ENCODE peak calls at places on chromosomes 16 and 17, in seven cellular contexts. P, G, A, F, T, U and N are unnamed samples.

GRCh38 chr17:49146620-49147306 is 14.2 kb downstream of the B4GALNT2 start:
- DNase-seq in P (no peak), G (peak; percentile 99), A (peak; percentile 90), F (no peak), T (no peak), U (no peak), N (no peak)

GRCh38 chr17:78226752-78227454 is 4.5 kb upstream of the TMEM235 start:
- DNase-seq in P (no peak), G (no peak), A (peak; percentile 65), F (no peak), T (no peak), U (no peak), N (no peak)

GRCh38 chr16:65867276-65867990 is 499.1 kb upstream of the CDH5 start:
- DNase-seq in P (no peak), G (no peak), A (no peak), F (no peak), T (no peak), U (no peak), N (no peak)

GRCh38 chr17:81516439-81516838 is 3.8 kb upstream of the ACTG1 start:
- DNase-seq in P (peak; percentile 17), G (no peak), A (no peak), F (no peak), T (peak; percentile 28), U (no peak), N (no peak)

GRCh38 chr16:12971216-12971615 is 69.8 kb downstream of the SHISA9 start:
- DNase-seq in P (peak; percentile 15), G (peak; percentile 1), A (no peak), F (no peak), T (no peak), U (no peak), N (no peak)

GRCh38 chr16:87571868-87572244 is 30.5 kb upstream of the JPH3 start:
- DNase-seq in P (no peak), G (no peak), A (no peak), F (no peak), T (no peak), U (no peak), N (no peak)

GRCh38 chr17:8986295-8986694 is 20.8 kb upstream of the PIK3R5 start:
- DNase-seq in P (no peak), G (no peak), A (no peak), F (no peak), T (no peak), U (no peak), N (no peak)

GRCh38 chr17:80219013-80219776 is 938 bp downstream of the SGSH start:
- DNase-seq in P (peak; percentile 78), G (peak; percentile 71), A (peak; percentile 55), F (peak; percentile 75), T (no peak), U (peak; percentile 19), N (peak; percentile 89)

GRCh38 chr17:50139950-50140885 is 10.3 kb upstream of the SAMD14 start:
- DNase-seq in P (peak; percentile 76), G (peak; percentile 72), A (peak; percentile 78), F (peak; percentile 76), T (peak; percentile 64), U (peak; percentile 87), N (peak; percentile 88)

GRCh38 chr17:59372138-59372751 is 40.8 kb downstream of the YPEL2 start:
- DNase-seq in P (peak; percentile 50), G (peak; percentile 41), A (peak; percentile 93), F (no peak), T (peak; percentile 30), U (no peak), N (no peak)

GRCh38 chr16:8751481-8752311 is 45.7 kb downstream of the TMEM186 start:
- DNase-seq in P (peak; percentile 32), G (peak; percentile 25), A (peak; percentile 13), F (no peak), T (no peak), U (no peak), N (no peak)

GRCh38 chr17:76537288-76537577 is 276 bp downstream of the CYGB start:
- DNase-seq in P (peak; percentile 56), G (no peak), A (no peak), F (no peak), T (no peak), U (no peak), N (no peak)

GRCh38 chr17:61395983-61396585 is 3.6 kb upstream of the TBX2 start:
- DNase-seq in P (no peak), G (no peak), A (no peak), F (no peak), T (no peak), U (no peak), N (no peak)

GRCh38 chr16:89402962-89403361 is 87.4 kb downstream of the ANKRD11 start:
- DNase-seq in P (no peak), G (no peak), A (no peak), F (peak; percentile 36), T (no peak), U (no peak), N (no peak)

GRCh38 chr16:1678500-1679098 is 520 bp downstream of the JPT2 start:
- DNase-seq in P (peak; percentile 49), G (peak; percentile 18), A (peak; percentile 36), F (peak; percentile 50), T (no peak), U (peak; percentile 34), N (no peak)

GRCh38 chr17:78903101-78903779 is at the start of gene CEP295NL:
- DNase-seq in P (peak; percentile 66), G (no peak), A (no peak), F (no peak), T (no peak), U (no peak), N (no peak)

GRCh38 chr17:16872836-16873653 is 98.9 kb downstream of the TNFRSF13B start:
- DNase-seq in P (peak; percentile 26), G (no peak), A (no peak), F (peak; percentile 24), T (no peak), U (peak; percentile 58), N (peak; percentile 73)

GRCh38 chr16:24833352-24833751 is 12.4 kb upstream of the SLC5A11 start:
- DNase-seq in P (no peak), G (no peak), A (no peak), F (no peak), T (no peak), U (no peak), N (no peak)
- TF ChIP-seq CTCF in P (no peak), G (no peak), A (no peak), F (no peak), T (no peak), U (no peak), N (no peak)

DNA sequence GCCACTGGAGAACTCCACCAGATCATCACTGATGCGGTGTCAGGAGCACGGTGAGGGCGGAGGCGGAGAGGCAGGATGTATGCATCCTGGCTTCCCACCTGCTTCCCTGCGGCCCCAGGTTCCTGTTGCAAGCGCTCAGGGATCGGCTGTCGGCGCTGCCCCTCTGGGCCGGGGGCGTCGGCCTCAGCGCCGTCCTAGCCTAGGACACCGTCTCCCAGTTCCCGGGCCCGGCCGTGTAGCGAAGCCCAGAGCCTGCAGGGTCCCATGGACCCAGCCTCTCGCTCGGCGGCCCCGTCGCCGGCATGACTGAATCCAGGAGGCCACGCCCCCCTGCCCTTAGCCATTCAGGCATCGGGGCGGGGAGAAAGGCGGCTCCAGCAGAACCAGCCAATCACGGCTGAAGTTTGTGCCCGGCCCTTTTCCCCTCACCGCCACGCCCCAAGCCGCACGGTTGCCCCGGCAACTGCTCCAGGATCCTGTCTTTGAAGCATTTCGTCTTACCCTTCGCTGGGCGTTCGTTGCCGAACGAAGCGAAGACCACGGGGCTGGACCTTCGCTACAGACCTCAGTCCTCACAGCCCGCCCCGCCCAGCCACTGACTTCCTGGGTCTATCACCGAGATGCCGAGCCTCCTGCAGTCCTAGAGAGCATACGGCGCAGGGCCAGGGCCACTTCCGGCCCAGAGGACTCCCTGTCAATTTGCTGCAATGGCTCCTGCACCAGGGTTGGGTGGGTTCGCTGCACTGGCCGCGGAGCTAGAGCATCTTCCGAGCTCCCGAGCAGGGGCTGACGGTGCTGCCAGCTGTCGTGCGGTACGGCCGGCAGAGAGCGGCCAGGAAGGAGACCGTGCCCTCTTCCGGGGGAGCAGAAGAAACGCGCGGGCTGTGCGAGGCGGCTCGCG is 10.6 kb upstream of the ZNF213 start:
- DNase-seq in P (peak; percentile 97), G (peak; percentile 93), A (peak; percentile 95), F (peak; percentile 93), T (peak; percentile 93), U (peak; percentile 98), N (peak; percentile 96)
- TF ChIP-seq CTCF in P (peak; percentile 25), G (peak; percentile 41), A (no peak), F (no peak), T (peak; percentile 31), U (no peak), N (peak; percentile 12)

GRCh38 chr16:6363891-6364607 is 968.6 kb upstream of the RBFOX1 start:
- DNase-seq in P (no peak), G (no peak), A (no peak), F (no peak), T (no peak), U (no peak), N (no peak)

GRCh38 chr16:6356881-6357280 is 975.8 kb upstream of the RBFOX1 start:
- DNase-seq in P (no peak), G (no peak), A (no peak), F (no peak), T (no peak), U (no peak), N (no peak)

GRCh38 chr16:6362321-6362720 is 970.3 kb upstream of the RBFOX1 start:
- DNase-seq in P (no peak), G (no peak), A (no peak), F (no peak), T (no peak), U (no peak), N (no peak)

DNA sequence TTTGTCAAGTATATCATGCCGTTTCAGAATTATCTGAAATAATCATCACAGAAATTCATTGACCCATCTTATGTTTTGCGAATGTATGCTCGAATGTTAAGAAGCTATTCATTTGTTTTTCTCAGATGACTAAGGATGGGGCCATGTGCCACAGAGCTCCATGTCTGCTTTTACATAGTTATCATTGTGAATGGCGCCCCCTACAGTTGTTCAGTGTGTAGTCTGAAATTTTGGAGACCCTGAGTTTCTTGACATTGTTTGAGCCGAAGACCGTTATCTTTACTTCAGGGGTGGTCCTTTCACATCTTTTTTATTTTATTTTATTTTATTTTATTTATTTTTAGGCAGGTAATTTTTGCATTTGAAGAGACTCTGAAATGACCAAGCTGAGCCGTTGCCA is 972.0 kb upstream of the RBFOX1 start:
- DNase-seq in P (no peak), G (no peak), A (no peak), F (no peak), T (no peak), U (no peak), N (no peak)
- TF ChIP-seq CTCF in P (no peak), G (no peak), A (no peak), F (no peak), T (no peak), U (peak; percentile 37), N (no peak)

DNA sequence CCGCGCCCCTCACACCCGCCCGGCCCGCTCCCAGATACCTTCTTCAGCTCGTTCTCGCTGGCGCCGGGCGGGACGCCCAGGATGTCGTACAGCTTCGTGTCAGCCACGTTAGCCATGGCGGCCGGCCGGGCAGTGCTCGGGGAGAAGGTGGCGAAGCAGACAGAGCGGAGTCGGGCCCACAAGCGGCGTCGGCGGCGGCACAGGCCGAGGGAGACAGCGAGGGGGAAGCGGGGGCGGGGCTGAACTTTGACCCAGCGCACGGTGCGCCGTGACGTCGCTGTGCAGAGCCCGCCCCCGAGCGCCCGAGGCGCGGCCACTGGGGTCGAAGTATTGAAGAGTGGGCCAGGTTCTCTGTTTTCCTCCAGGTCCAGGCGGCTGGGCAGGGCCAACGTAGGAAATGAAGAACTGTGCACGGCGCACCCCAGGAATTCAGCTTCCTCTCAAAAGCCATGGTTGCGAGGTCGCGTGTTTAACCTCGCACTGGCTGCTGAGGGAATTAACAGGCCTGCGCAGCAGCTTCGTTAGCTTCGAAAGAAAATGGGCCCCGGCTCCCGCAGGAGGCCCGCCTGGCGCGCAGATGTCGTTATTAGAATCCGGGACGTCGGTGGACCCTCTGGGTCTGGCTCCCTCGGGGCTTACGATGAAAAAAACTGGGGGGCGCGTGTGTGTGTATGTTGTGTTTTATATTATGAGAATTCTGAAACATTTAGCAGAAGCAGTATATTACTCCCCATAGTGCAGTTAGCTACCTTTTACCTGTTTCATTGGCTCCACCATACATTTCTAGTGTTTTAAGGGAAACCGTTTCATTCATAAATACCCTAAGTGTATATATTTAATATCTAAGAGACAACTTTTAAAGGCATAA is at the start of gene DNAJA2:
- DNase-seq in P (peak; percentile 90), G (peak; percentile 78), A (peak; percentile 91), F (peak; percentile 94), T (peak; percentile 95), U (peak; percentile 92), N (peak; percentile 97)
- TF ChIP-seq CTCF in P (no peak), G (no peak), A (no peak), F (no peak), T (no peak), U (no peak), N (no peak)